ENCODE peak calls at places on chromosomes 5 and 9, in eight cellular contexts. W is posterior vena cava, X is G401, R is AG04449, G is GM20000, O is renal cortical epithelial cell, K is hepatic stellate cell, B is left lobe of liver. Q is an unnamed sample.

GRCh38 chr9:91898451-91899433 is 51.3 kb downstream of the ROR2 start:
- DNase-seq in K (no peak), R (no peak), B (no peak), W (no peak), O (peak), G (no peak), X (no peak), Q (no peak)

GRCh38 chr5:115575167-115576070 is 26.9 kb downstream of the TICAM2 start:
- DNase-seq in G (peak), X (no peak), W (no peak), O (peak), B (no peak), K (peak), R (no peak), Q (peak)

GRCh38 chr5:148776780-148777179 is 49.6 kb upstream of the ADRB2 start:
- DNase-seq in K (peak), X (no peak), W (no peak), R (peak), O (peak), G (no peak), B (no peak), Q (no peak)

GRCh38 chr5:159511570-159511969 is 181.3 kb upstream of the IL12B start:
- DNase-seq in K (no peak), B (no peak), W (no peak), X (no peak), G (no peak), R (no peak), O (no peak), Q (no peak)

GRCh38 chr9:137924761-137925369 is 47.3 kb downstream of the CACNA1B start:
- DNase-seq in K (no peak), W (no peak), G (no peak), R (no peak), O (no peak), B (no peak), X (peak), Q (no peak)

GRCh38 chr5:140181002-140181483 is 6.1 kb downstream of the CYSTM1 start:
- DNase-seq in O (no peak), X (no peak), R (no peak), G (peak), B (no peak), W (no peak), K (no peak), Q (no peak)

GRCh38 chr5:116388564-116389258 is 185.9 kb downstream of the SEMA6A start:
- DNase-seq in B (no peak), K (no peak), O (peak), R (no peak), X (no peak), W (no peak), G (no peak), Q (no peak)

GRCh38 chr9:72217306-72217842 is 68.1 kb downstream of the GDA start:
- DNase-seq in X (no peak), G (no peak), B (no peak), W (no peak), K (no peak), O (no peak), R (no peak), Q (no peak)

GRCh38 chr5:132293066-132293991 is 865 bp upstream of the SLC22A4 start:
- DNase-seq in B (peak), W (peak), G (peak), R (peak), X (peak), K (peak), O (peak), Q (peak)

GRCh38 chr9:135067091-135067710 is 20.3 kb upstream of the OLFM1 start:
- DNase-seq in G (no peak), R (no peak), B (no peak), X (no peak), K (no peak), W (peak), O (no peak), Q (no peak)

GRCh38 chr9:14652729-14653377 is 40.4 kb downstream of the ZDHHC21 start:
- DNase-seq in B (no peak), X (peak), W (no peak), R (no peak), K (no peak), O (peak), G (no peak), Q (no peak)

GRCh38 chr9:2493106-2493505 is 128.5 kb upstream of the VLDLR start:
- DNase-seq in X (peak), B (no peak), O (no peak), K (no peak), W (no peak), G (no peak), R (no peak), Q (no peak)